ENCODE peak calls at places on chromosomes 6 and 20, in eight cellular contexts. D is left ventricle myocardium superior; R is activated gamma-delta T cell treated with anti-CD3 and anti-CD28 coated beads, Interleukin-2, amount 50 U/mL, for 16 hours; G is anterior cingulate cortex; E is activated effector memory CD4-positive, alpha-beta T cell treated with anti-CD3 and anti-CD28 coated beads, Interleukin-2, amount 50 U/mL, for 16 hours; X is LoVo; A is A673; L is activated CD8-positive, alpha-beta memory T cell treated with anti-CD3 and anti-CD28 coated beads for 4 hours. F is an unnamed sample.

GRCh38 chr20:4853004-4853403 is 131.3 kb downstream of the PRND start:
- DNase-seq in D (no peak), R (no peak), G (no peak), E (no peak), X (no peak), A (no peak), L (no peak), F (no peak)

GRCh38 chr6:37544530-37544929 is 44.8 kb upstream of the CCDC167 start:
- DNase-seq in D (no peak), R (no peak), G (no peak), E (no peak), X (no peak), A (no peak), L (no peak), F (no peak)

GRCh38 chr6:169101036-169101805 is 152.4 kb downstream of the THBS2 start:
- DNase-seq in D (no peak), R (no peak), G (no peak), E (no peak), X (no peak), A (no peak), L (no peak), F (no peak)

GRCh38 chr6:143805832-143806281 is 37.3 kb upstream of the LTV1 start:
- DNase-seq in D (no peak), R (no peak), G (no peak), E (no peak), X (no peak), A (no peak), L (no peak), F (no peak)

GRCh38 chr6:35967059-35967769 is 46.3 kb upstream of the SRPK1 start:
- DNase-seq in D (no peak), R (no peak), G (no peak), E (no peak), X (peak), A (no peak), L (no peak), F (no peak)

GRCh38 chr6:17871836-17872235 is 115.6 kb downstream of the KIF13A start:
- DNase-seq in D (no peak), R (no peak), G (no peak), E (no peak), X (no peak), A (no peak), L (no peak), F (no peak)

GRCh38 chr20:3000852-3001523 is 42.4 kb upstream of the GNRH2 start:
- DNase-seq in D (no peak), R (no peak), G (no peak), E (no peak), X (peak), A (peak), L (no peak), F (no peak)

GRCh38 chr20:33667245-33668086 is 723 bp downstream of the ACTL10 start:
- DNase-seq in D (peak), R (peak), G (no peak), E (peak), X (no peak), A (peak), L (no peak), F (no peak)

GRCh38 chr6:160462551-160463109 is 114.5 kb downstream of the SLC22A3 start:
- DNase-seq in D (no peak), R (peak), G (no peak), E (peak), X (no peak), A (no peak), L (peak), F (peak)

F was measured in T-helper 22 cell.